ENCODE peak calls at places on chromosomes 13 and 19, in four cellular contexts. One of them, this sample, is unnamed.

GRCh38 chr13:112204881-112205327 is 138.0 kb downstream of the SOX1 start:
- DNase-seq in heart left ventricle: peak
- DNase-seq in cardiac fibroblast: no peak
- DNase-seq in pancreas: peak
- DNase-seq in this sample: no peak

GRCh38 chr13:24127116-24127631 is 33.3 kb upstream of the SPATA13 start:
- DNase-seq in heart left ventricle: no peak
- DNase-seq in cardiac fibroblast: peak
- DNase-seq in pancreas: no peak
- DNase-seq in this sample: peak

GRCh38 chr19:1229056-1229607 is 8.7 kb downstream of the CBARP start:
- DNase-seq in heart left ventricle: no peak
- DNase-seq in cardiac fibroblast: no peak
- DNase-seq in pancreas: no peak
- DNase-seq in this sample: no peak

GRCh38 chr13:40508112-40508511 is 158.3 kb downstream of the FOXO1 start:
- DNase-seq in heart left ventricle: no peak
- DNase-seq in cardiac fibroblast: peak
- DNase-seq in pancreas: no peak
- DNase-seq in this sample: peak

GRCh38 chr13:75279834-75280369 is 202.1 kb downstream of the TBC1D4 start:
- DNase-seq in heart left ventricle: no peak
- DNase-seq in cardiac fibroblast: no peak
- DNase-seq in pancreas: no peak
- DNase-seq in this sample: no peak

GRCh38 chr19:14477417-14478112 is 2.4 kb upstream of the PTGER1 start:
- DNase-seq in heart left ventricle: no peak
- DNase-seq in cardiac fibroblast: no peak
- DNase-seq in pancreas: no peak
- DNase-seq in this sample: no peak

GRCh38 chr13:114109646-114110045 is 22.8 kb downstream of the RASA3 start:
- DNase-seq in heart left ventricle: no peak
- DNase-seq in cardiac fibroblast: no peak
- DNase-seq in pancreas: peak
- DNase-seq in this sample: no peak

GRCh38 chr19:19502808-19503602 is 12.3 kb downstream of the TSSK6 start:
- DNase-seq in heart left ventricle: no peak
- DNase-seq in cardiac fibroblast: no peak
- DNase-seq in pancreas: no peak
- DNase-seq in this sample: no peak

GRCh38 chr19:49387936-49388372 is at the start of gene KASH5:
- DNase-seq in heart left ventricle: peak
- DNase-seq in cardiac fibroblast: peak
- DNase-seq in pancreas: peak
- DNase-seq in this sample: peak

GRCh38 chr13:76993021-76993420 is 1.1 kb downstream of the CLN5 start:
- DNase-seq in heart left ventricle: no peak
- DNase-seq in cardiac fibroblast: peak
- DNase-seq in pancreas: no peak
- DNase-seq in this sample: peak

GRCh38 chr19:50313812-50314536 is 15.2 kb downstream of the KCNC3 start:
- DNase-seq in heart left ventricle: no peak
- DNase-seq in cardiac fibroblast: no peak
- DNase-seq in pancreas: no peak
- DNase-seq in this sample: no peak

GRCh38 chr19:57192064-57192395 is 730 bp downstream of the ZNF264 start:
- DNase-seq in heart left ventricle: no peak
- DNase-seq in cardiac fibroblast: peak
- DNase-seq in pancreas: no peak
- DNase-seq in this sample: peak

GRCh38 chr19:45276284-45276687 is 25.2 kb downstream of the MARK4 start:
- DNase-seq in heart left ventricle: no peak
- DNase-seq in cardiac fibroblast: no peak
- DNase-seq in pancreas: no peak
- DNase-seq in this sample: no peak

GRCh38 chr13:39765801-39766463 is 110.5 kb downstream of the COG6 start:
- DNase-seq in heart left ventricle: peak
- DNase-seq in cardiac fibroblast: peak
- DNase-seq in pancreas: no peak
- DNase-seq in this sample: peak

GRCh38 chr19:45473366-45474190 is 5.8 kb downstream of the FOSB start:
- DNase-seq in heart left ventricle: no peak
- DNase-seq in cardiac fibroblast: no peak
- DNase-seq in pancreas: peak
- DNase-seq in this sample: no peak

GRCh38 chr19:53945441-53945840 is 17.3 kb upstream of the CACNG8 start:
- DNase-seq in heart left ventricle: no peak
- DNase-seq in cardiac fibroblast: peak
- DNase-seq in pancreas: no peak
- DNase-seq in this sample: no peak

GRCh38 chr19:48424694-48425219 is 21.0 kb upstream of the GRWD1 start:
- DNase-seq in heart left ventricle: no peak
- DNase-seq in cardiac fibroblast: peak
- DNase-seq in pancreas: no peak
- DNase-seq in this sample: peak

GRCh38 chr13:60453490-60453889 is 56.5 kb downstream of the TDRD3 start:
- DNase-seq in heart left ventricle: no peak
- DNase-seq in cardiac fibroblast: peak
- DNase-seq in pancreas: no peak
- DNase-seq in this sample: peak

GRCh38 chr19:27705896-27706295 is 1507.1 kb downstream of the UQCRFS1 start:
- DNase-seq in heart left ventricle: no peak
- DNase-seq in cardiac fibroblast: no peak
- DNase-seq in pancreas: no peak
- DNase-seq in this sample: no peak

DNA sequence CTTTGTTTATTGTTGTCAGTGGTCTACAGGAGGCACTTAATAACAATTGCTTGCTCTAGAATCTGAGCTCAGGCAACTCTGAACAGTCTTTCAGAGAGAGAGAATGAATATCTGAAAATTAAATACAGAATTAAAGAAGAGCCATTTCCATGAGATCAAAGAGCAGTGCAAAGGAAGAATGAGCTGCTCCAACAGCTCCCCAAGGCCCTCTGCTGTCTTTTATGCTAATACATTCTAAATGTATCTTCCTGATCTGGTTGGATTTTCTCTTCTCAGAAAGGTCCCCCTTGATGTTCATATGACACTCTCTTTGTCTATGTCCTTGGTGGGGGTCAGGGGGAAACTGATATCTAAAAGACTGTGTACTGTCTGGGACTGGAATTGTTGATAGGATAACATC is 1029.6 kb downstream of the PCDH9 start:
- DNase-seq in heart left ventricle: no peak
- DNase-seq in cardiac fibroblast: peak
- DNase-seq in pancreas: no peak
- DNase-seq in this sample: no peak
- TF ChIP-seq CTCF in heart left ventricle: no peak
- TF ChIP-seq CTCF in cardiac fibroblast: peak
- TF ChIP-seq CTCF in pancreas: no peak
- TF ChIP-seq CTCF in this sample: peak

GRCh38 chr19:34678085-34678412 is 571 bp downstream of the ZNF302 start:
- DNase-seq in heart left ventricle: no peak
- DNase-seq in cardiac fibroblast: no peak
- DNase-seq in pancreas: no peak
- DNase-seq in this sample: no peak
- H3K4me3 ChIP-seq in heart left ventricle: peak
- H3K4me3 ChIP-seq in cardiac fibroblast: peak
- H3K4me3 ChIP-seq in pancreas: peak
- H3K4me3 ChIP-seq in this sample: peak

GRCh38 chr13:97266734-97267417 is 44.7 kb downstream of the MBNL2 start:
- DNase-seq in heart left ventricle: no peak
- DNase-seq in cardiac fibroblast: peak
- DNase-seq in pancreas: no peak
- DNase-seq in this sample: no peak

GRCh38 chr13:97267418-97268059 is 45.4 kb downstream of the MBNL2 start:
- DNase-seq in heart left ventricle: no peak
- DNase-seq in cardiac fibroblast: no peak
- DNase-seq in pancreas: no peak
- DNase-seq in this sample: no peak

GRCh38 chr13:97269603-97270002 is 47.5 kb downstream of the MBNL2 start:
- DNase-seq in heart left ventricle: no peak
- DNase-seq in cardiac fibroblast: no peak
- DNase-seq in pancreas: no peak
- DNase-seq in this sample: no peak

GRCh38 chr13:97266328-97266727 is 44.2 kb downstream of the MBNL2 start:
- DNase-seq in heart left ventricle: no peak
- DNase-seq in cardiac fibroblast: no peak
- DNase-seq in pancreas: no peak
- DNase-seq in this sample: no peak

GRCh38 chr13:97268772-97269171 is 46.6 kb downstream of the MBNL2 start:
- DNase-seq in heart left ventricle: no peak
- DNase-seq in cardiac fibroblast: peak
- DNase-seq in pancreas: no peak
- DNase-seq in this sample: no peak
- TF ChIP-seq CTCF in heart left ventricle: no peak
- TF ChIP-seq CTCF in cardiac fibroblast: peak
- TF ChIP-seq CTCF in pancreas: no peak
- TF ChIP-seq CTCF in this sample: no peak

GRCh38 chr13:97256343-97256783 is 34.2 kb downstream of the MBNL2 start:
- DNase-seq in heart left ventricle: no peak
- DNase-seq in cardiac fibroblast: peak
- DNase-seq in pancreas: no peak
- DNase-seq in this sample: peak
- H3K4me3 ChIP-seq in heart left ventricle: no peak
- H3K4me3 ChIP-seq in cardiac fibroblast: no peak
- H3K4me3 ChIP-seq in pancreas: no peak
- H3K4me3 ChIP-seq in this sample: no peak

DNA sequence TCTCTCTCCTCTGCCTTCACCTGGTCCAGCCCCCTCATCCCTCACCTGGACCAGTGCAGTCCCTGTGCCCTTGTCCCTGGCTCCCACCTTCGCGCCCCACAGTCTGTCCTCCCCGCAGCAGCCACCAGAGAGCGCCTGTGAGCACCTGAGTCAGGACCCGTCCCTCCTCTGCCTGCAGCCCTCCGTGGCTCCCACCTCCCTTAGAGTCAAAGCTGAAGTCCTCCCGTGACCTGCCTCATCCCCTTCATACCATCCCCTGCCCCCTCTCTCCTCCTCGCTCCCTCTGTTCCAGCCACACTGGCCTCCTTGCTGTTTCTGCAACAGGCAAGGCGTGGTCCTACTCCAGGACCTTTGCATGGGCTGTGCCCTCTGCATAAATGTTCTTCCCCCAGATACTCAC is 10.3 kb downstream of the CELF5 start:
- DNase-seq in heart left ventricle: no peak
- DNase-seq in cardiac fibroblast: no peak
- DNase-seq in pancreas: no peak
- DNase-seq in this sample: no peak
- TF ChIP-seq CTCF in heart left ventricle: no peak
- TF ChIP-seq CTCF in cardiac fibroblast: peak
- TF ChIP-seq CTCF in pancreas: no peak
- TF ChIP-seq CTCF in this sample: peak